ENCODE peak calls at places on chromosomes 2 and 18, in eight cellular contexts. E is dorsolateral prefrontal cortex, A is heart right ventricle, K is IMR-90, P is K562, M is transverse colon, J is Peyer's patch, Z is A549. I is an unnamed sample.

GRCh38 chr2:241122376-241123002 is 20.4 kb upstream of the MTERF4 start:
- DNase-seq in E (no peak), A (no peak), K (no peak), P (no peak), M (no peak), J (peak), Z (no peak), I (no peak)

GRCh38 chr2:120224735-120225548 is 1.7 kb upstream of the TMEM185B start:
- DNase-seq in E (no peak), A (no peak), K (no peak), P (no peak), M (peak), J (no peak), Z (no peak), I (no peak)

GRCh38 chr2:164388511-164388910 is 232.8 kb downstream of the GRB14 start:
- DNase-seq in E (no peak), A (no peak), K (peak), P (no peak), M (no peak), J (no peak), Z (peak), I (no peak)

GRCh38 chr2:187360286-187360685 is 87.8 kb downstream of the CALCRL start:
- DNase-seq in E (no peak), A (no peak), K (no peak), P (no peak), M (no peak), J (no peak), Z (no peak), I (no peak)

GRCh38 chr2:33104726-33105125 is 158.0 kb downstream of the LTBP1 start:
- DNase-seq in E (no peak), A (no peak), K (peak), P (peak), M (no peak), J (no peak), Z (peak), I (no peak)

GRCh38 chr18:42641996-42642395 is 473.5 kb downstream of the RIT2 start:
- DNase-seq in E (no peak), A (no peak), K (no peak), P (no peak), M (no peak), J (no peak), Z (no peak), I (no peak)

GRCh38 chr18:42473611-42474010 is 518.6 kb downstream of the PIK3C3 start:
- DNase-seq in E (no peak), A (no peak), K (no peak), P (no peak), M (no peak), J (no peak), Z (no peak), I (no peak)

GRCh38 chr2:101300164-101300563 is 8.3 kb downstream of the RNF149 start:
- DNase-seq in E (no peak), A (no peak), K (no peak), P (no peak), M (no peak), J (no peak), Z (no peak), I (no peak)

GRCh38 chr2:235244497-235245215 is 249.2 kb upstream of the AGAP1 start:
- DNase-seq in E (no peak), A (no peak), K (peak), P (no peak), M (no peak), J (no peak), Z (no peak), I (no peak)

GRCh38 chr2:222264791-222265320 is 33.9 kb downstream of the PAX3 start:
- DNase-seq in E (no peak), A (no peak), K (no peak), P (no peak), M (no peak), J (no peak), Z (no peak), I (no peak)

GRCh38 chr2:169625781-169626180 is 41.6 kb downstream of the PPIG start:
- DNase-seq in E (no peak), A (no peak), K (no peak), P (no peak), M (no peak), J (no peak), Z (no peak), I (no peak)
- H3K27ac ChIP-seq in E (no peak), A (no peak), K (no peak), P (no peak), M (no peak), J (no peak), Z (no peak), I (no peak)

GRCh38 chr2:153479527-153479926 is 965 bp upstream of the RPRM start:
- DNase-seq in E (no peak), A (no peak), K (no peak), P (no peak), M (no peak), J (no peak), Z (no peak), I (no peak)

GRCh38 chr2:153478289-153479261 is at the start of gene RPRM:
- DNase-seq in E (peak), A (peak), K (peak), P (peak), M (peak), J (peak), Z (peak), I (no peak)

GRCh38 chr2:153477641-153478288 is 797 bp downstream of the RPRM start:
- DNase-seq in E (no peak), A (no peak), K (no peak), P (no peak), M (no peak), J (no peak), Z (no peak), I (no peak)

GRCh38 chr2:153476491-153477095 is 2.0 kb downstream of the RPRM start:
- DNase-seq in E (peak), A (no peak), K (no peak), P (no peak), M (no peak), J (no peak), Z (no peak), I (no peak)

GRCh38 chr2:153477096-153477555 is 1.4 kb downstream of the RPRM start:
- DNase-seq in E (no peak), A (no peak), K (no peak), P (no peak), M (no peak), J (no peak), Z (no peak), I (no peak)
- TF ChIP-seq CTCF in E (peak), A (no peak), K (no peak), P (no peak), M (peak), J (no peak), Z (no peak), I (no peak)

DNA sequence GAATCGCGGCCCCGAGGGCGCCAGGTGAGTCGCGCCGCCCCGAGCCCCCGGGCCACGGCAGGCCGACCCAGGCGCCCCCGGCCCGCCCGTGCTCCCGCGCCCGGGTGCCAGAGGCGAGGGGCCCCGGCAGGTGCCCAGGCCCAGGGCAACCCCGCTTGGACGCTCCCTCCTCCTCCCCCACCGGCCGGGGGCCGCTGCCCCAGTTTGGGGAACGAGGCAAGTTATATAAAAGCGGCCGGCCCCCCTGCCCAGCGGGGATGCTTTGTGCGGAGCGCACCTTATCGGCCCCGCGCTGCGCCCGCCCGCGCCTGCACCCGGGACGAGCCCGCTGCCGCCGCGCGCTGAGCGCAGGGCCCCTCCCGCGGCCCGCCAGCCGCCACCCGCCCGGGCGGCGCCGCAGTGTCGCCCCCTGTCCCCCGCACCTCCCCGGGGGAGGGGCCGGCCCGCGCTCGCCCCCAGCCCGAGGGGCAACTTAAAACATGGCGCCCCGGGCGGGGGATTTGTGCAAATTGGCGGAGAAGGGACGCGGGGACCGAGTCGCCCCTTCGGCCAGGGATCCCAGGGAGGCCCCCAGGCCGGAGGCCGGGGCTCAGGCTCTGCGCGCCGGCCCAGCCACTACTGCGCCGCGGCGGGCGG is 643 bp downstream of the EPB41L3 start:
- DNase-seq in E (peak), A (no peak), K (no peak), P (no peak), M (no peak), J (no peak), Z (no peak), I (no peak)
- H3K4me3 ChIP-seq in E (peak), A (peak), K (peak), P (no peak), M (peak), J (peak), Z (peak), I (peak)

GRCh38 chr2:128685841-128686497 is 367.3 kb upstream of the HS6ST1 start:
- DNase-seq in E (no peak), A (no peak), K (no peak), P (no peak), M (no peak), J (no peak), Z (no peak), I (no peak)
- H3K27ac ChIP-seq in E (no peak), A (no peak), K (no peak), P (no peak), M (no peak), J (no peak), Z (no peak), I (no peak)

I was measured in coronary artery.